ENCODE peak calls at places on chromosomes 13 and 19, in five cellular contexts. X is K562, P is endothelial cell of umbilical vein, Y is stomach, W is H1. G is an unnamed sample. For H3K4me1, the result is how much of the 10 kb centered on the place peaks cover.

GRCh38 chr13:35530147-35530546 is 53.7 kb upstream of the MAB21L1 start:
- DNase-seq in X (no peak), P (no peak), Y (no peak), W (no peak), G (no peak)

GRCh38 chr13:114107686-114108081 is 24.7 kb downstream of the RASA3 start:
- DNase-seq in X (no peak), P (peak), Y (no peak), W (no peak), G (peak)

GRCh38 chr13:40776681-40777165 is 5.7 kb upstream of the MRPS31 start:
- DNase-seq in X (no peak), P (peak), Y (no peak), W (no peak), G (no peak)

GRCh38 chr13:47463726-47464125 is 537.3 kb downstream of the SUCLA2 start:
- DNase-seq in X (no peak), P (no peak), Y (no peak), W (no peak), G (no peak)

GRCh38 chr19:15871570-15871969 is 26.3 kb downstream of the CYP4F2 start:
- DNase-seq in X (peak), P (no peak), Y (no peak), W (no peak), G (no peak)

GRCh38 chr13:67120872-67121531 is 109.1 kb downstream of the PCDH9 start:
- DNase-seq in X (no peak), P (no peak), Y (no peak), W (no peak), G (no peak)

GRCh38 chr13:25371608-25372274 is at the start of gene ATP8A2:
- DNase-seq in X (peak), P (no peak), Y (no peak), W (peak), G (no peak)

GRCh38 chr19:38285567-38285966 is 18.5 kb upstream of the C19orf33 start:
- DNase-seq in X (no peak), P (no peak), Y (no peak), W (no peak), G (no peak)

GRCh38 chr19:56301886-56302620 is 12.6 kb downstream of the ZSCAN5A start:
- DNase-seq in X (no peak), P (peak), Y (no peak), W (no peak), G (no peak)

GRCh38 chr13:41614671-41615519 is 157.5 kb downstream of the RGCC start:
- DNase-seq in X (no peak), P (peak), Y (no peak), W (no peak), G (no peak)

GRCh38 chr19:4149518-4150288 is 3.7 kb upstream of the CREB3L3 start:
- DNase-seq in X (no peak), P (no peak), Y (peak), W (no peak), G (no peak)

GRCh38 chr13:30905932-30906383 is at the start of gene MEDAG:
- DNase-seq in X (no peak), P (peak), Y (no peak), W (no peak), G (peak)

GRCh38 chr19:51589511-51589910 is 18.4 kb downstream of the ZNF175 start:
- DNase-seq in X (no peak), P (no peak), Y (no peak), W (no peak), G (no peak)

GRCh38 chr13:31172001-31172400 is 10.3 kb upstream of the HSPH1 start:
- DNase-seq in X (no peak), P (peak), Y (no peak), W (no peak), G (no peak)

DNA sequence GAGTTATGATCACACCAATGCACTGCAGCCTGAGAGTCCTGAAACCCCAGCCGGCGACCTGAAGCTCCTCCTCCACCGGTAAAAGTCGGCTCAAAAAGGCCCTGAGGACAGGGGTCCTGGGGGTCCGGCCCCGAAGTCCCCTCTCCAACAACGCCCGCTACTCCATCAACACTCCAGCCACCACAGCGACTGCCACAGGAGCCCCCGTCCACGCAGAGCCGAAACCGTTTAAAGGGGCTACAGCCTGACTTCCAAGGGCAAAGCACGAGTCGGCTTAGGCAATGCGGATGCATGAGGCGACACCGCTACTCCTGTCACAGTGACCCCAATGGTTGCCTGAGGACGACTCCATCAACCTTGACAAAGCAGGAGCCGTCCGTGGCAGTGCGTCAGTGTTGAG is 22.9 kb upstream of the ZNF420 start:
- DNase-seq in X (no peak), P (no peak), Y (no peak), W (no peak), G (no peak)
- TF ChIP-seq POLR2AphosphoS5 in X (no peak), P (no peak), Y (no peak), W (no peak), G (no peak)

DNA sequence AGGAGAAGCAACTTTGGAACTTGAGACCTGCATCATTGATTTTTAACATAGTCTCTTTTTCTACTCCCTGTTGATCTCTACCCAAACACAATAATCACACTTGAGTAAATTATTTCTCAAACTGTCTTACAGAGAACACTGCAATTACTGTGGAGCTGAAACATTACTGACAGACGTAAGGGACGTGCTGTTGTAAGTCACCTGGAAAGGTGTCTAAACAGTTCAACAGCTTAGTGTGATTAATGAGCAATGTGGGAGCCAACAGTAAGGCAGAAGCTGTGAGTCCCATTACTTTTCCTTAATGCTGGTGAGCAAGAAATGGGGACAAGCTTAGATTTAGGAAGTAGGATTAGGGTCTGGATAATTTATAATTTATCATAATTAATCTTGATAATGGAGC is 265.7 kb downstream of the DLEU7 start:
- DNase-seq in X (no peak), P (no peak), Y (no peak), W (no peak), G (no peak)
- H3K4me1 ChIP-seq in X (under half), P (under half), Y (under half), W (under half), G (under half)

DNA sequence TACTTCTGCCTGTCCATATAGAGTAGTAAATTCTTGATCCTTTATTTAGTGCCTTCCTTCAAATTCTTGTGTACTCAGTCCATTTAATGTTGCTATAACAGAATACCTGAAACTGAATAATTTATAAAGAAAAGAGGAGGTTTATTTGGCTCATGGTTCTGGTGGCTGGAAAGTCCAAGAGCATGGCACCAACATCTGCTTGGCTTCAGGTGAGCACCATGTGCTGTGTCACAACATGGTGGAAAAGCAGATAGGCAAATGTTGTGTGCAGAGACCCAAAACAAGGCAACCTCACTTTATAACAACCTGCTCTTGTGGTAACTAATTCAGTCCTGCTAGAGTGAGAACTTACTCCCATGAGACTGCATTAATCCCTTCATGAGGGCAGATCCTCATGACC is 195.3 kb downstream of the LMO7 start:
- DNase-seq in X (no peak), P (no peak), Y (no peak), W (no peak), G (no peak)
- H3K4me3 ChIP-seq in X (no peak), P (no peak), Y (no peak), W (no peak), G (no peak)

GRCh38 chr19:34432797-34433196 is 4.6 kb downstream of the UBA2 start:
- DNase-seq in X (no peak), P (peak), Y (no peak), W (no peak), G (no peak)
- TF ChIP-seq POLR2AphosphoS5 in X (no peak), P (no peak), Y (no peak), W (no peak), G (peak)